ENCODE peak calls at places on chromosomes 6 and 20, in nine cellular contexts. I is Caki2; E is head of caudate nucleus; L is HCEC 1CT; X is CD8-positive, alpha-beta memory T cell; D is posterior cingulate gyrus; K is HEK293T; C is stimulated activated CD4-positive, alpha-beta T cell treated with anti-CD3 and anti-CD28 coated beads, Interleukin-4, amount 100 ng/mL, for 1 hour; J is midbrain. Z is an unnamed sample.

GRCh38 chr6:137832110-137832509 is 34.9 kb upstream of the TNFAIP3 start:
- DNase-seq in I (peak), E (no peak), L (peak), X (no peak), D (no peak), K (no peak), C (no peak), J (no peak), Z (peak)

GRCh38 chr6:170448745-170449144 is 104.4 kb downstream of the PSMB1 start:
- DNase-seq in I (no peak), E (peak), L (no peak), X (no peak), D (no peak), K (no peak), C (no peak), J (no peak), Z (no peak)

GRCh38 chr6:110198561-110198960 is 18.3 kb downstream of the CDC40 start:
- DNase-seq in I (no peak), E (no peak), L (no peak), X (no peak), D (no peak), K (no peak), C (no peak), J (no peak), Z (no peak)

GRCh38 chr6:30750379-30750668 is 6.0 kb upstream of the IER3 start:
- DNase-seq in I (no peak), E (no peak), L (no peak), X (no peak), D (peak), K (no peak), C (no peak), J (no peak), Z (no peak)

GRCh38 chr20:34104059-34104458 is 8.0 kb downstream of the EIF2S2 start:
- DNase-seq in I (no peak), E (no peak), L (no peak), X (no peak), D (no peak), K (no peak), C (no peak), J (no peak), Z (no peak)

GRCh38 chr6:124927806-124928205 is 34.4 kb upstream of the RNF217 start:
- DNase-seq in I (no peak), E (no peak), L (peak), X (no peak), D (no peak), K (no peak), C (no peak), J (no peak), Z (no peak)

GRCh38 chr20:54134445-54135220 is 39.2 kb downstream of the CYP24A1 start:
- DNase-seq in I (no peak), E (no peak), L (peak), X (no peak), D (no peak), K (no peak), C (no peak), J (no peak), Z (no peak)

GRCh38 chr6:170236131-170236851 is 54.6 kb downstream of the DLL1 start:
- DNase-seq in I (no peak), E (no peak), L (no peak), X (no peak), D (peak), K (no peak), C (no peak), J (no peak), Z (no peak)

GRCh38 chr20:58650181-58650775 is 805 bp upstream of the STX16 start:
- DNase-seq in I (no peak), E (peak), L (no peak), X (peak), D (no peak), K (no peak), C (peak), J (no peak), Z (peak)

GRCh38 chr20:51573576-51574243 is 31.2 kb upstream of the NFATC2 start:
- DNase-seq in I (no peak), E (no peak), L (no peak), X (no peak), D (no peak), K (no peak), C (no peak), J (no peak), Z (no peak)